ENCODE peak calls at places on chromosome 6, in nine cellular contexts. One of them, this sample, is unnamed.

GRCh38 chr6:82484001-82484400 is 120.4 kb downstream of the TPBG start:
- DNase-seq in cerebellar cortex: no peak
- DNase-seq in activated CD8-positive, alpha-beta T cell treated with anti-CD3 and anti-CD28 coated beads for 36 hours: no peak
- DNase-seq in IMR-90: no peak
- DNase-seq in foreskin fibroblast: no peak
- DNase-seq in central memory CD4-positive, alpha-beta T cell: no peak
- DNase-seq in T-helper 2 cell treated with Interferon-gamma antibody and Interleukin-4, amounts not matched to agents 5 μg/mL and 100 μg/mL, for 36 hours: no peak
- DNase-seq in NCI-H526 treated with DMSO at 0.1 percent for 48 hours: no peak
- DNase-seq in SHP77: no peak
- DNase-seq in this sample: no peak

GRCh38 chr6:111837641-111838500 is 35.4 kb downstream of the FYN start:
- DNase-seq in cerebellar cortex: no peak
- DNase-seq in activated CD8-positive, alpha-beta T cell treated with anti-CD3 and anti-CD28 coated beads for 36 hours: peak
- DNase-seq in IMR-90: no peak
- DNase-seq in foreskin fibroblast: no peak
- DNase-seq in central memory CD4-positive, alpha-beta T cell: peak
- DNase-seq in T-helper 2 cell treated with Interferon-gamma antibody and Interleukin-4, amounts not matched to agents 5 μg/mL and 100 μg/mL, for 36 hours: peak
- DNase-seq in NCI-H526 treated with DMSO at 0.1 percent for 48 hours: no peak
- DNase-seq in SHP77: no peak
- DNase-seq in this sample: no peak

GRCh38 chr6:156963712-156964700 is 186.8 kb downstream of the ARID1B start:
- DNase-seq in cerebellar cortex: peak
- DNase-seq in activated CD8-positive, alpha-beta T cell treated with anti-CD3 and anti-CD28 coated beads for 36 hours: peak
- DNase-seq in IMR-90: peak
- DNase-seq in foreskin fibroblast: peak
- DNase-seq in central memory CD4-positive, alpha-beta T cell: no peak
- DNase-seq in T-helper 2 cell treated with Interferon-gamma antibody and Interleukin-4, amounts not matched to agents 5 μg/mL and 100 μg/mL, for 36 hours: no peak
- DNase-seq in NCI-H526 treated with DMSO at 0.1 percent for 48 hours: no peak
- DNase-seq in SHP77: no peak
- DNase-seq in this sample: no peak

GRCh38 chr6:108561742-108562502 is 1.2 kb downstream of the FOXO3 start:
- DNase-seq in cerebellar cortex: peak
- DNase-seq in activated CD8-positive, alpha-beta T cell treated with anti-CD3 and anti-CD28 coated beads for 36 hours: no peak
- DNase-seq in IMR-90: peak
- DNase-seq in foreskin fibroblast: no peak
- DNase-seq in central memory CD4-positive, alpha-beta T cell: no peak
- DNase-seq in T-helper 2 cell treated with Interferon-gamma antibody and Interleukin-4, amounts not matched to agents 5 μg/mL and 100 μg/mL, for 36 hours: no peak
- DNase-seq in NCI-H526 treated with DMSO at 0.1 percent for 48 hours: peak
- DNase-seq in SHP77: peak
- DNase-seq in this sample: no peak

GRCh38 chr6:43733471-43734293 is 36.3 kb upstream of the VEGFA start:
- DNase-seq in cerebellar cortex: no peak
- DNase-seq in activated CD8-positive, alpha-beta T cell treated with anti-CD3 and anti-CD28 coated beads for 36 hours: peak
- DNase-seq in IMR-90: no peak
- DNase-seq in foreskin fibroblast: no peak
- DNase-seq in central memory CD4-positive, alpha-beta T cell: peak
- DNase-seq in T-helper 2 cell treated with Interferon-gamma antibody and Interleukin-4, amounts not matched to agents 5 μg/mL and 100 μg/mL, for 36 hours: no peak
- DNase-seq in NCI-H526 treated with DMSO at 0.1 percent for 48 hours: no peak
- DNase-seq in SHP77: no peak
- DNase-seq in this sample: no peak

GRCh38 chr6:150212745-150213144 is 69.9 kb downstream of the PPP1R14C start:
- DNase-seq in cerebellar cortex: no peak
- DNase-seq in activated CD8-positive, alpha-beta T cell treated with anti-CD3 and anti-CD28 coated beads for 36 hours: no peak
- DNase-seq in IMR-90: peak
- DNase-seq in foreskin fibroblast: no peak
- DNase-seq in central memory CD4-positive, alpha-beta T cell: no peak
- DNase-seq in T-helper 2 cell treated with Interferon-gamma antibody and Interleukin-4, amounts not matched to agents 5 μg/mL and 100 μg/mL, for 36 hours: no peak
- DNase-seq in NCI-H526 treated with DMSO at 0.1 percent for 48 hours: peak
- DNase-seq in SHP77: peak
- DNase-seq in this sample: no peak

GRCh38 chr6:163253556-163254213 is 160.8 kb upstream of the QKI start:
- DNase-seq in cerebellar cortex: no peak
- DNase-seq in activated CD8-positive, alpha-beta T cell treated with anti-CD3 and anti-CD28 coated beads for 36 hours: no peak
- DNase-seq in IMR-90: no peak
- DNase-seq in foreskin fibroblast: no peak
- DNase-seq in central memory CD4-positive, alpha-beta T cell: no peak
- DNase-seq in T-helper 2 cell treated with Interferon-gamma antibody and Interleukin-4, amounts not matched to agents 5 μg/mL and 100 μg/mL, for 36 hours: no peak
- DNase-seq in NCI-H526 treated with DMSO at 0.1 percent for 48 hours: no peak
- DNase-seq in SHP77: no peak
- DNase-seq in this sample: no peak

GRCh38 chr6:160348552-160349441 is 619 bp downstream of the SLC22A3 start:
- DNase-seq in cerebellar cortex: no peak
- DNase-seq in activated CD8-positive, alpha-beta T cell treated with anti-CD3 and anti-CD28 coated beads for 36 hours: peak
- DNase-seq in IMR-90: no peak
- DNase-seq in foreskin fibroblast: peak
- DNase-seq in central memory CD4-positive, alpha-beta T cell: no peak
- DNase-seq in T-helper 2 cell treated with Interferon-gamma antibody and Interleukin-4, amounts not matched to agents 5 μg/mL and 100 μg/mL, for 36 hours: no peak
- DNase-seq in NCI-H526 treated with DMSO at 0.1 percent for 48 hours: no peak
- DNase-seq in SHP77: no peak
- DNase-seq in this sample: no peak

GRCh38 chr6:63899550-63899949 is 263.9 kb downstream of the PHF3 start:
- DNase-seq in cerebellar cortex: no peak
- DNase-seq in activated CD8-positive, alpha-beta T cell treated with anti-CD3 and anti-CD28 coated beads for 36 hours: no peak
- DNase-seq in IMR-90: peak
- DNase-seq in foreskin fibroblast: peak
- DNase-seq in central memory CD4-positive, alpha-beta T cell: no peak
- DNase-seq in T-helper 2 cell treated with Interferon-gamma antibody and Interleukin-4, amounts not matched to agents 5 μg/mL and 100 μg/mL, for 36 hours: no peak
- DNase-seq in NCI-H526 treated with DMSO at 0.1 percent for 48 hours: no peak
- DNase-seq in SHP77: no peak
- DNase-seq in this sample: no peak

GRCh38 chr6:131688286-131688685 is 12.9 kb downstream of the OR2A4 start:
- DNase-seq in cerebellar cortex: no peak
- DNase-seq in activated CD8-positive, alpha-beta T cell treated with anti-CD3 and anti-CD28 coated beads for 36 hours: peak
- DNase-seq in IMR-90: no peak
- DNase-seq in foreskin fibroblast: no peak
- DNase-seq in central memory CD4-positive, alpha-beta T cell: no peak
- DNase-seq in T-helper 2 cell treated with Interferon-gamma antibody and Interleukin-4, amounts not matched to agents 5 μg/mL and 100 μg/mL, for 36 hours: peak
- DNase-seq in NCI-H526 treated with DMSO at 0.1 percent for 48 hours: no peak
- DNase-seq in SHP77: no peak
- DNase-seq in this sample: no peak

GRCh38 chr6:54817236-54817635 is 29.3 kb upstream of the FAM83B start:
- DNase-seq in cerebellar cortex: no peak
- DNase-seq in activated CD8-positive, alpha-beta T cell treated with anti-CD3 and anti-CD28 coated beads for 36 hours: no peak
- DNase-seq in IMR-90: no peak
- DNase-seq in foreskin fibroblast: no peak
- DNase-seq in central memory CD4-positive, alpha-beta T cell: no peak
- DNase-seq in T-helper 2 cell treated with Interferon-gamma antibody and Interleukin-4, amounts not matched to agents 5 μg/mL and 100 μg/mL, for 36 hours: no peak
- DNase-seq in NCI-H526 treated with DMSO at 0.1 percent for 48 hours: no peak
- DNase-seq in SHP77: no peak
- DNase-seq in this sample: no peak

GRCh38 chr6:25555188-25555587 is 96.8 kb upstream of the SCGN start:
- DNase-seq in cerebellar cortex: no peak
- DNase-seq in activated CD8-positive, alpha-beta T cell treated with anti-CD3 and anti-CD28 coated beads for 36 hours: no peak
- DNase-seq in IMR-90: no peak
- DNase-seq in foreskin fibroblast: no peak
- DNase-seq in central memory CD4-positive, alpha-beta T cell: no peak
- DNase-seq in T-helper 2 cell treated with Interferon-gamma antibody and Interleukin-4, amounts not matched to agents 5 μg/mL and 100 μg/mL, for 36 hours: no peak
- DNase-seq in NCI-H526 treated with DMSO at 0.1 percent for 48 hours: no peak
- DNase-seq in SHP77: no peak
- DNase-seq in this sample: no peak

GRCh38 chr6:157944983-157945931 is 36.4 kb upstream of the SYNJ2 start:
- DNase-seq in cerebellar cortex: no peak
- DNase-seq in activated CD8-positive, alpha-beta T cell treated with anti-CD3 and anti-CD28 coated beads for 36 hours: peak
- DNase-seq in IMR-90: peak
- DNase-seq in foreskin fibroblast: no peak
- DNase-seq in central memory CD4-positive, alpha-beta T cell: no peak
- DNase-seq in T-helper 2 cell treated with Interferon-gamma antibody and Interleukin-4, amounts not matched to agents 5 μg/mL and 100 μg/mL, for 36 hours: peak
- DNase-seq in NCI-H526 treated with DMSO at 0.1 percent for 48 hours: no peak
- DNase-seq in SHP77: no peak
- DNase-seq in this sample: no peak

GRCh38 chr6:73695619-73696421 is at the start of gene CD109:
- DNase-seq in cerebellar cortex: no peak
- DNase-seq in activated CD8-positive, alpha-beta T cell treated with anti-CD3 and anti-CD28 coated beads for 36 hours: peak
- DNase-seq in IMR-90: peak
- DNase-seq in foreskin fibroblast: peak
- DNase-seq in central memory CD4-positive, alpha-beta T cell: peak
- DNase-seq in T-helper 2 cell treated with Interferon-gamma antibody and Interleukin-4, amounts not matched to agents 5 μg/mL and 100 μg/mL, for 36 hours: peak
- DNase-seq in NCI-H526 treated with DMSO at 0.1 percent for 48 hours: peak
- DNase-seq in SHP77: peak
- DNase-seq in this sample: peak